ENCODE peak calls at places on chromosome 10, in ten cellular contexts. One of them, this sample, is unnamed.

GRCh38 chr10:89163265-89163995 is 43.7 kb downstream of the CH25H start:
- DNase-seq in hepatic stellate cell: no peak
- DNase-seq in foreskin fibroblast: peak
- DNase-seq in cerebellum: peak
- DNase-seq in neuronal stem cell: no peak
- DNase-seq in hepatocyte: no peak
- DNase-seq in amniotic stem cell: no peak
- DNase-seq in small intestine: peak
- DNase-seq in fibroblast of lung: no peak
- DNase-seq in NCI-H1092: no peak
- DNase-seq in this sample: peak

GRCh38 chr10:98328163-98328562 is 60.2 kb upstream of the LOXL4 start:
- DNase-seq in hepatic stellate cell: no peak
- DNase-seq in foreskin fibroblast: no peak
- DNase-seq in cerebellum: no peak
- DNase-seq in neuronal stem cell: no peak
- DNase-seq in hepatocyte: no peak
- DNase-seq in amniotic stem cell: no peak
- DNase-seq in small intestine: no peak
- DNase-seq in fibroblast of lung: no peak
- DNase-seq in NCI-H1092: no peak
- DNase-seq in this sample: no peak

GRCh38 chr10:6918305-6918704 is 338.2 kb upstream of the PRKCQ start:
- DNase-seq in hepatic stellate cell: no peak
- DNase-seq in foreskin fibroblast: no peak
- DNase-seq in cerebellum: no peak
- DNase-seq in neuronal stem cell: no peak
- DNase-seq in hepatocyte: no peak
- DNase-seq in amniotic stem cell: no peak
- DNase-seq in small intestine: peak
- DNase-seq in fibroblast of lung: no peak
- DNase-seq in NCI-H1092: no peak
- DNase-seq in this sample: peak

GRCh38 chr10:6300784-6301180 is 98.0 kb downstream of the PFKFB3 start:
- DNase-seq in hepatic stellate cell: no peak
- DNase-seq in foreskin fibroblast: no peak
- DNase-seq in cerebellum: no peak
- DNase-seq in neuronal stem cell: no peak
- DNase-seq in hepatocyte: no peak
- DNase-seq in amniotic stem cell: no peak
- DNase-seq in small intestine: no peak
- DNase-seq in fibroblast of lung: no peak
- DNase-seq in NCI-H1092: no peak
- DNase-seq in this sample: no peak

GRCh38 chr10:71331736-71332135 is 12.7 kb downstream of the SLC29A3 start:
- DNase-seq in hepatic stellate cell: no peak
- DNase-seq in foreskin fibroblast: no peak
- DNase-seq in cerebellum: peak
- DNase-seq in neuronal stem cell: no peak
- DNase-seq in hepatocyte: no peak
- DNase-seq in amniotic stem cell: no peak
- DNase-seq in small intestine: no peak
- DNase-seq in fibroblast of lung: no peak
- DNase-seq in NCI-H1092: no peak
- DNase-seq in this sample: no peak

GRCh38 chr10:63672491-63672890 is 151.3 kb downstream of the REEP3 start:
- DNase-seq in hepatic stellate cell: no peak
- DNase-seq in foreskin fibroblast: no peak
- DNase-seq in cerebellum: no peak
- DNase-seq in neuronal stem cell: no peak
- DNase-seq in hepatocyte: no peak
- DNase-seq in amniotic stem cell: no peak
- DNase-seq in small intestine: no peak
- DNase-seq in fibroblast of lung: no peak
- DNase-seq in NCI-H1092: no peak
- DNase-seq in this sample: no peak

GRCh38 chr10:97319671-97320479 is 804 bp downstream of the FRAT1 start:
- DNase-seq in hepatic stellate cell: peak
- DNase-seq in foreskin fibroblast: no peak
- DNase-seq in cerebellum: peak
- DNase-seq in neuronal stem cell: peak
- DNase-seq in hepatocyte: peak
- DNase-seq in amniotic stem cell: no peak
- DNase-seq in small intestine: peak
- DNase-seq in fibroblast of lung: no peak
- DNase-seq in NCI-H1092: peak
- DNase-seq in this sample: peak

GRCh38 chr10:46556515-46557318 is at the start of gene GPRIN2:
- DNase-seq in hepatic stellate cell: no peak
- DNase-seq in foreskin fibroblast: no peak
- DNase-seq in cerebellum: peak
- DNase-seq in neuronal stem cell: peak
- DNase-seq in hepatocyte: peak
- DNase-seq in amniotic stem cell: no peak
- DNase-seq in small intestine: peak
- DNase-seq in fibroblast of lung: no peak
- DNase-seq in NCI-H1092: no peak
- DNase-seq in this sample: no peak

GRCh38 chr10:97780991-97781540 is 9.3 kb upstream of the SFRP5 start:
- DNase-seq in hepatic stellate cell: no peak
- DNase-seq in foreskin fibroblast: no peak
- DNase-seq in cerebellum: peak
- DNase-seq in neuronal stem cell: no peak
- DNase-seq in hepatocyte: no peak
- DNase-seq in amniotic stem cell: no peak
- DNase-seq in small intestine: no peak
- DNase-seq in fibroblast of lung: no peak
- DNase-seq in NCI-H1092: no peak
- DNase-seq in this sample: no peak

GRCh38 chr10:46216836-46217748 is 69.7 kb upstream of the ANTXRL start:
- DNase-seq in hepatic stellate cell: peak
- DNase-seq in foreskin fibroblast: no peak
- DNase-seq in cerebellum: no peak
- DNase-seq in neuronal stem cell: no peak
- DNase-seq in hepatocyte: no peak
- DNase-seq in amniotic stem cell: no peak
- DNase-seq in small intestine: no peak
- DNase-seq in fibroblast of lung: no peak
- DNase-seq in NCI-H1092: no peak
- DNase-seq in this sample: peak

GRCh38 chr10:16887565-16887964 is 70.3 kb upstream of the RSU1 start:
- DNase-seq in hepatic stellate cell: no peak
- DNase-seq in foreskin fibroblast: peak
- DNase-seq in cerebellum: no peak
- DNase-seq in neuronal stem cell: no peak
- DNase-seq in hepatocyte: no peak
- DNase-seq in amniotic stem cell: peak
- DNase-seq in small intestine: no peak
- DNase-seq in fibroblast of lung: peak
- DNase-seq in NCI-H1092: no peak
- DNase-seq in this sample: no peak

GRCh38 chr10:25531662-25532061 is 356.9 kb downstream of the GPR158 start:
- DNase-seq in hepatic stellate cell: no peak
- DNase-seq in foreskin fibroblast: no peak
- DNase-seq in cerebellum: no peak
- DNase-seq in neuronal stem cell: no peak
- DNase-seq in hepatocyte: no peak
- DNase-seq in amniotic stem cell: no peak
- DNase-seq in small intestine: no peak
- DNase-seq in fibroblast of lung: no peak
- DNase-seq in NCI-H1092: no peak
- DNase-seq in this sample: no peak

This sample was measured in GM20000.